ENCODE peak calls at places on chromosome 16, in four cellular contexts. V, M, U and P are unnamed samples.

GRCh38 chr16:19578378-19578851 is 22.9 kb downstream of the VPS35L start:
- DNase-seq in U (no peak), M (no peak), V (no peak), P (no peak)

GRCh38 chr16:86723699-86724098 is 145.3 kb downstream of the FOXL1 start:
- DNase-seq in U (no peak), M (no peak), V (no peak), P (no peak)

GRCh38 chr16:50617630-50618184 is 63.4 kb downstream of the SNX20 start:
- DNase-seq in V (no peak), M (no peak), U (no peak), P (no peak)

GRCh38 chr16:49844399-49844798 is 11.5 kb downstream of the ZNF423 start:
- DNase-seq in V (no peak), M (no peak), U (no peak), P (no peak)

GRCh38 chr16:51763072-51763658 is 612.1 kb upstream of the SALL1 start:
- DNase-seq in U (no peak), M (no peak), V (no peak), P (no peak)

GRCh38 chr16:50742521-50743150 is 750 bp downstream of the CYLD start:
- DNase-seq in V (no peak), U (no peak), M (no peak), P (peak; percentile 80)

GRCh38 chr16:62190426-62190825 is 154.2 kb upstream of the CDH8 start:
- DNase-seq in M (peak; percentile 24), V (no peak), U (no peak), P (no peak)

GRCh38 chr16:78874241-78874983 is 726.1 kb downstream of the MAF start:
- DNase-seq in V (no peak), U (no peak), M (no peak), P (no peak)

GRCh38 chr16:27240948-27241531 is 27.5 kb downstream of the NSMCE1 start:
- DNase-seq in U (no peak), V (no peak), M (no peak), P (no peak)

GRCh38 chr16:64225696-64226095 is 896.2 kb downstream of the CDH11 start:
- DNase-seq in V (no peak), M (no peak), U (no peak), P (no peak)

GRCh38 chr16:84199861-84200260 is 8.9 kb downstream of the ADAD2 start:
- DNase-seq in M (no peak), U (no peak), V (no peak), P (no peak)

GRCh38 chr16:85176541-85177447 is 64.5 kb upstream of the CIBAR2 start:
- DNase-seq in V (no peak), U (no peak), M (no peak), P (no peak)

GRCh38 chr16:15434425-15435215 is at the start of gene BMERB1:
- DNase-seq in M (peak; percentile 80), U (peak; percentile 6), V (no peak), P (peak; percentile 18)

GRCh38 chr16:83689385-83689831 is 118.4 kb upstream of the HSBP1 start:
- DNase-seq in V (no peak), M (no peak), U (no peak), P (no peak)

GRCh38 chr16:2787406-2787805 is at the start of gene PRSS33:
- DNase-seq in U (no peak), M (no peak), V (no peak), P (no peak)

GRCh38 chr16:89243664-89244063 is 26.2 kb downstream of the ZNF778 start:
- DNase-seq in M (no peak), U (no peak), V (no peak), P (no peak)

GRCh38 chr16:22670551-22670970 is 143.4 kb upstream of the HS3ST2 start:
- DNase-seq in V (no peak), U (no peak), M (no peak), P (peak; percentile 96)

GRCh38 chr16:23025692-23026305 is 123.5 kb downstream of the USP31 start:
- DNase-seq in V (no peak), U (no peak), M (no peak), P (no peak)

GRCh38 chr16:84673203-84673535 is 24.9 kb downstream of the KLHL36 start:
- DNase-seq in U (no peak), V (no peak), M (no peak), P (no peak)

GRCh38 chr16:70523621-70524405 is at the start of gene SF3B3:
- DNase-seq in M (peak; percentile 72), U (peak; percentile 47), V (peak; percentile 45), P (peak; percentile 68)

GRCh38 chr16:27481282-27481934 is 68.3 kb downstream of the GTF3C1 start:
- DNase-seq in U (no peak), V (no peak), M (no peak), P (no peak)

GRCh38 chr16:72878301-72879269 is 169.3 kb downstream of the ZFHX3 start:
- DNase-seq in U (no peak), M (no peak), V (no peak), P (no peak)